ENCODE peak calls at places on chromosomes 1 and 21, in nine cellular contexts. F, X, M, H, I, D, V, T and R are unnamed samples.

GRCh38 chr1:119209943-119210342 is 69.5 kb upstream of the WARS2 start:
- DNase-seq in F (no peak), X (no peak), M (no peak), H (no peak), I (no peak), D (no peak), V (no peak), T (peak; percentile 79), R (no peak)

GRCh38 chr1:208781391-208782035 is 537.3 kb upstream of the PLXNA2 start:
- DNase-seq in F (no peak), X (no peak), M (no peak), H (no peak), I (no peak), D (no peak), V (no peak), T (no peak), R (no peak)

GRCh38 chr1:46421739-46422138 is 27.6 kb downstream of the FAAH start:
- DNase-seq in F (no peak), X (no peak), M (no peak), H (no peak), I (no peak), D (no peak), V (no peak), T (no peak), R (no peak)

GRCh38 chr1:26702680-26703038 is 6.8 kb downstream of the ARID1A start:
- DNase-seq in F (no peak), X (no peak), M (no peak), H (no peak), I (no peak), D (no peak), V (no peak), T (no peak), R (no peak)

GRCh38 chr21:41877901-41878830 is 978 bp downstream of the PRDM15 start:
- DNase-seq in F (peak; percentile 8), X (peak; percentile 54), M (peak; percentile 60), H (no peak), I (no peak), D (peak; percentile 70), V (no peak), T (peak; percentile 79), R (no peak)

GRCh38 chr1:167995038-167995437 is 58.2 kb upstream of the MPC2 start:
- DNase-seq in F (no peak), X (no peak), M (no peak), H (no peak), I (no peak), D (no peak), V (no peak), T (no peak), R (no peak)

GRCh38 chr1:20625176-20626097 is 7.8 kb upstream of the PINK1 start:
- DNase-seq in F (no peak), X (no peak), M (no peak), H (no peak), I (no peak), D (no peak), V (no peak), T (no peak), R (no peak)

GRCh38 chr21:32257952-32258785 is 20.7 kb downstream of the MIS18A start:
- DNase-seq in F (peak; percentile 50), X (peak; percentile 71), M (peak; percentile 91), H (peak; percentile 76), I (no peak), D (peak; percentile 81), V (peak; percentile 71), T (peak; percentile 94), R (peak; percentile 74)

GRCh38 chr1:102693345-102693744 is 415.0 kb downstream of the COL11A1 start:
- DNase-seq in F (no peak), X (no peak), M (no peak), H (no peak), I (no peak), D (no peak), V (no peak), T (no peak), R (no peak)

GRCh38 chr1:149936076-149936991 is at the start of gene MTMR11:
- DNase-seq in F (no peak), X (no peak), M (peak; percentile 32), H (no peak), I (no peak), D (no peak), V (no peak), T (peak; percentile 50), R (no peak)

GRCh38 chr21:41857771-41858300 is 21.3 kb downstream of the PRDM15 start:
- DNase-seq in F (no peak), X (no peak), M (no peak), H (no peak), I (no peak), D (no peak), V (no peak), T (no peak), R (no peak)

GRCh38 chr21:38289697-38290096 is 32.9 kb downstream of the KCNJ15 start:
- DNase-seq in F (peak; percentile 96), X (no peak), M (peak; percentile 99), H (peak; percentile 33), I (no peak), D (no peak), V (peak; percentile 63), T (peak; percentile 99), R (no peak)

GRCh38 chr1:193368302-193368701 is 181.9 kb upstream of the B3GALT2 start:
- DNase-seq in F (no peak), X (no peak), M (no peak), H (no peak), I (no peak), D (no peak), V (no peak), T (no peak), R (peak; percentile 24)

GRCh38 chr1:171860696-171861095 is 19.4 kb downstream of the DNM3 start:
- DNase-seq in F (no peak), X (no peak), M (no peak), H (no peak), I (no peak), D (no peak), V (no peak), T (no peak), R (no peak)

GRCh38 chr1:77888429-77889239 is at the start of gene NEXN:
- DNase-seq in F (peak; percentile 28), X (peak; percentile 95), M (peak; percentile 88), H (peak; percentile 94), I (no peak), D (peak; percentile 84), V (peak; percentile 61), T (peak; percentile 79), R (peak; percentile 39)

GRCh38 chr1:204821924-204822323 is 48.7 kb upstream of the NFASC start:
- DNase-seq in F (no peak), X (no peak), M (no peak), H (no peak), I (no peak), D (no peak), V (no peak), T (no peak), R (no peak)

GRCh38 chr1:176205322-176205914 is 1.7 kb downstream of the COP1 start:
- DNase-seq in F (no peak), X (no peak), M (peak; percentile 4), H (no peak), I (no peak), D (no peak), V (no peak), T (peak; percentile 26), R (peak; percentile 13)

GRCh38 chr1:10687782-10688408 is 108.6 kb downstream of the CASZ1 start:
- DNase-seq in F (no peak), X (no peak), M (peak; percentile 42), H (peak; percentile 62), I (no peak), D (no peak), V (no peak), T (peak; percentile 25), R (no peak)

GRCh38 chr1:10685196-10685850 is 111.1 kb downstream of the CASZ1 start:
- DNase-seq in F (no peak), X (no peak), M (no peak), H (no peak), I (no peak), D (no peak), V (no peak), T (no peak), R (no peak)

GRCh38 chr1:10685851-10686403 is 110.5 kb downstream of the CASZ1 start:
- DNase-seq in F (no peak), X (no peak), M (peak; percentile 33), H (peak; percentile 56), I (no peak), D (no peak), V (peak; percentile 39), T (peak; percentile 61), R (no peak)

GRCh38 chr1:10687142-10687715 is 109.2 kb downstream of the CASZ1 start:
- DNase-seq in F (no peak), X (no peak), M (no peak), H (no peak), I (no peak), D (no peak), V (no peak), T (no peak), R (no peak)

DNA sequence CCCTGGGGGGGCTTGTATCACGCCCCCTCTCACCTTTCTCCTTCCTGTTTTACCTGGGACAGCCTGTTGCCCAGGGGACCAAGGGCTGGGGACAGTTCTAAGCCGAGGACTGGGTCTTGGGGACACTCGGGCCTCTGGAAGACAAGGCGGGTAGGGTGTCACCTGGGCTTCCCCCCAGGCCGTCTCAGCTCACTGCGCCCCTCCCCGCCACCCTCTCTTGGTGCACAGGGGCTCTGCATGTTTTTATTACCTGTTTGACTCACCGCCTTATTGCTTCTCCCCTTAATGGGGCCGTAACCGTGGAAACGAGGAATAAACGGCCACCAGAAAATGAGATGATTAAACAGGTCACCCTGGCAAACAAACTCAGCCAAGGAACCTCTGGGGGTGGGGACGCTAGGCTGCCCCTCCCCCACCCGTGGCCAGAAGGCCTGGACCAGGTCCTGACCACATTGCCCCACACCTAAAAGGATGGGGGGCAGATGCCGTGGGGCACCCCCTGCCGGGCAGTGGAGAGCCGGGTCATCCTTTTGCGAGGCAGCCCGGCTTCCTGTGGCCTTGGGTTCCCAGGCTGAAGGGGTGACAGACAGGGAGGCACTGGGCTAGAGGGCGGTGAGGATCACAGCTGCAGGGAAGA is 109.9 kb downstream of the CASZ1 start:
- DNase-seq in F (no peak), X (no peak), M (no peak), H (no peak), I (no peak), D (no peak), V (no peak), T (no peak), R (no peak)
- TF ChIP-seq CTCF in F (no peak), X (no peak), M (no peak), H (no peak), I (no peak), D (no peak), V (no peak), T (no peak), R (no peak)

GRCh38 chr1:169105434-169106094 is 926 bp upstream of the ATP1B1 start:
- DNase-seq in F (no peak), X (peak; percentile 95), M (no peak), H (peak; percentile 90), I (no peak), D (peak; percentile 87), V (peak; percentile 86), T (no peak), R (peak; percentile 66)
- TF ChIP-seq CTCF in F (no peak), X (no peak), M (no peak), H (peak; percentile 8), I (no peak), D (no peak), V (no peak), T (no peak), R (no peak)

GRCh38 chr1:8450312-8450711 is 132.4 kb downstream of the SLC45A1 start:
- DNase-seq in F (no peak), X (no peak), M (no peak), H (peak; percentile 56), I (no peak), D (no peak), V (no peak), T (no peak), R (no peak)
- TF ChIP-seq CTCF in F (no peak), X (no peak), M (no peak), H (no peak), I (no peak), D (no peak), V (no peak), T (no peak), R (no peak)

GRCh38 chr21:35051287-35051818 is 2.3 kb upstream of the RUNX1 start:
- DNase-seq in F (peak; percentile 65), X (peak; percentile 94), M (peak; percentile 92), H (peak; percentile 91), I (peak; percentile 68), D (no peak), V (peak; percentile 92), T (peak; percentile 76), R (peak; percentile 58)
- TF ChIP-seq CTCF in F (peak; percentile 58), X (peak; percentile 71), M (peak; percentile 67), H (peak; percentile 71), I (peak; percentile 58), D (peak; percentile 32), V (peak; percentile 25), T (peak; percentile 69), R (peak; percentile 62)